ENCODE peak calls at places on chromosomes 16 and 17, in five cellular contexts. F, G, X, L and T are unnamed samples.

GRCh38 chr16:89268987-89269735 is 51.7 kb downstream of the ZNF778 start:
- DNase-seq in X (no peak), F (no peak), G (no peak), L (no peak), T (no peak)

GRCh38 chr17:35865412-35866355 is 3.0 kb downstream of the HEATR9 start:
- DNase-seq in G (no peak), X (no peak), L (no peak), F (no peak), T (no peak)

GRCh38 chr17:45131616-45132301 is 556 bp downstream of the PLCD3 start:
- DNase-seq in F (peak), G (peak), X (peak), L (peak), T (peak)

GRCh38 chr17:40542562-40543411 is 22.5 kb downstream of the CCR7 start:
- DNase-seq in L (peak), X (no peak), F (peak), G (no peak), T (no peak)

GRCh38 chr16:28495795-28496749 is 1.6 kb downstream of the APOBR start:
- DNase-seq in G (no peak), L (no peak), X (no peak), F (no peak), T (no peak)

GRCh38 chr17:73782641-73783381 is 138.6 kb upstream of the SDK2 start:
- DNase-seq in F (no peak), G (no peak), X (no peak), L (no peak), T (no peak)

GRCh38 chr17:39200957-39201510 is 951 bp downstream of the RPL19 start:
- DNase-seq in G (no peak), L (no peak), F (no peak), X (no peak), T (no peak)

GRCh38 chr17:28975634-28976033 is 24.3 kb upstream of the PHF12 start:
- DNase-seq in X (no peak), G (no peak), L (no peak), F (no peak), T (no peak)

GRCh38 chr16:56608043-56608875 is at the start of gene MT2A:
- DNase-seq in G (peak), L (peak), X (peak), F (peak), T (peak)

GRCh38 chr16:19418200-19418599 is 517 bp downstream of the TMC5 start:
- DNase-seq in F (no peak), X (no peak), L (no peak), G (no peak), T (no peak)

GRCh38 chr16:57045694-57046381 is 46.5 kb upstream of the CPNE2 start:
- DNase-seq in F (peak), L (peak), X (peak), G (peak), T (no peak)

GRCh38 chr17:73748521-73748920 is 104.3 kb upstream of the SDK2 start:
- DNase-seq in X (no peak), L (no peak), F (no peak), G (no peak), T (no peak)

GRCh38 chr16:726188-726437 is 130 bp downstream of the CCDC78 start:
- DNase-seq in F (no peak), L (no peak), G (no peak), X (no peak), T (no peak)

GRCh38 chr17:81254955-81255717 is 16.0 kb downstream of the NDUFAF8 start:
- DNase-seq in X (peak), F (no peak), G (peak), L (peak), T (no peak)

GRCh38 chr17:68580236-68580903 is 20.8 kb downstream of the FAM20A start:
- DNase-seq in X (no peak), F (no peak), G (no peak), L (peak), T (no peak)

GRCh38 chr17:7940743-7941142 is 8.7 kb downstream of the CNTROB start:
- DNase-seq in G (no peak), F (no peak), X (no peak), L (no peak), T (no peak)

GRCh38 chr17:80644588-80644987 is 100.0 kb downstream of the RPTOR start:
- DNase-seq in G (no peak), F (no peak), L (no peak), X (no peak), T (no peak)

GRCh38 chr17:78407387-78407990 is 29.0 kb downstream of the PGS1 start:
- DNase-seq in G (no peak), X (no peak), L (no peak), F (no peak), T (no peak)

GRCh38 chr16:58451945-58452401 is 48.0 kb upstream of the NDRG4 start:
- DNase-seq in L (no peak), G (no peak), X (no peak), F (no peak), T (no peak)

GRCh38 chr17:9925457-9925856 is 20.4 kb upstream of the RCVRN start:
- DNase-seq in F (no peak), G (no peak), L (no peak), X (no peak), T (no peak)

GRCh38 chr16:3824121-3824795 is 56.3 kb downstream of the CREBBP start:
- DNase-seq in L (no peak), X (no peak), F (no peak), G (no peak), T (no peak)

GRCh38 chr17:79872762-79873161 is 33.5 kb upstream of the CBX4 start:
- DNase-seq in X (no peak), G (no peak), F (no peak), L (no peak), T (no peak)

GRCh38 chr17:43410557-43411368 is 12.0 kb downstream of the ARL4D start:
- DNase-seq in G (no peak), L (no peak), F (no peak), X (no peak), T (no peak)

GRCh38 chr16:27737513-27737912 is 187.6 kb downstream of the KATNIP start:
- DNase-seq in L (no peak), X (no peak), F (no peak), G (no peak), T (no peak)

GRCh38 chr17:45740553-45741330 is 43.4 kb upstream of the CRHR1 start:
- DNase-seq in F (peak), L (no peak), X (peak), G (no peak), T (no peak)

GRCh38 chr16:75546293-75546692 is 9.8 kb downstream of the TMEM231 start:
- DNase-seq in L (no peak), X (no peak), F (no peak), G (no peak), T (no peak)

DNA sequence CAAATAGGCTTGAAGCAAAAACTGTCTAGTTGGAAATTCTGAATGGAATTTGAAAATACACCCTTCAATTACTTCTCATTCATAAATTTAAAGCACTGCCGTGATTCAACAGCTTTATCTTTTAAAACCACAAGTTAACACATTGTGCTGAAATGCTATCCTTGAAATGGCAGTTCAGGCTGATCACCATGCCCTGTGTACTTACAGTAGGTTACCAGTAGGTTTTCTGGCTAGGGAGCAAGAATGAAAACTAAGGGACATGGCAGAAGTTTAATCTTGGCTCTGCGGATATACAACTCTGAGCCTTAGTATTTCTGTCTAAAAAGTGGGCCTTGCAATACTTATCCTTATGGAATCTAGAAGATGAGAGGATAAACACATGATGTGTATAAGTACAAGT is 28.0 kb downstream of the NXPH3 start:
- DNase-seq in F (no peak), G (no peak), L (no peak), X (no peak), T (no peak)
- TF ChIP-seq CTCF in F (no peak), G (no peak), L (no peak), X (peak), T (peak)

GRCh38 chr16:85453701-85454100 is 159.4 kb upstream of the GSE1 start:
- DNase-seq in X (no peak), L (no peak), F (no peak), G (no peak), T (no peak)

GRCh38 chr16:85453179-85453678 is 159.9 kb upstream of the GSE1 start:
- DNase-seq in G (no peak), F (no peak), L (no peak), X (no peak), T (no peak)

GRCh38 chr16:85451646-85452363 is 161.3 kb upstream of the GSE1 start:
- DNase-seq in X (no peak), L (no peak), F (no peak), G (no peak), T (no peak)

GRCh38 chr16:85454171-85454883 is 158.8 kb upstream of the GSE1 start:
- DNase-seq in G (no peak), X (no peak), F (no peak), L (no peak), T (no peak)

DNA sequence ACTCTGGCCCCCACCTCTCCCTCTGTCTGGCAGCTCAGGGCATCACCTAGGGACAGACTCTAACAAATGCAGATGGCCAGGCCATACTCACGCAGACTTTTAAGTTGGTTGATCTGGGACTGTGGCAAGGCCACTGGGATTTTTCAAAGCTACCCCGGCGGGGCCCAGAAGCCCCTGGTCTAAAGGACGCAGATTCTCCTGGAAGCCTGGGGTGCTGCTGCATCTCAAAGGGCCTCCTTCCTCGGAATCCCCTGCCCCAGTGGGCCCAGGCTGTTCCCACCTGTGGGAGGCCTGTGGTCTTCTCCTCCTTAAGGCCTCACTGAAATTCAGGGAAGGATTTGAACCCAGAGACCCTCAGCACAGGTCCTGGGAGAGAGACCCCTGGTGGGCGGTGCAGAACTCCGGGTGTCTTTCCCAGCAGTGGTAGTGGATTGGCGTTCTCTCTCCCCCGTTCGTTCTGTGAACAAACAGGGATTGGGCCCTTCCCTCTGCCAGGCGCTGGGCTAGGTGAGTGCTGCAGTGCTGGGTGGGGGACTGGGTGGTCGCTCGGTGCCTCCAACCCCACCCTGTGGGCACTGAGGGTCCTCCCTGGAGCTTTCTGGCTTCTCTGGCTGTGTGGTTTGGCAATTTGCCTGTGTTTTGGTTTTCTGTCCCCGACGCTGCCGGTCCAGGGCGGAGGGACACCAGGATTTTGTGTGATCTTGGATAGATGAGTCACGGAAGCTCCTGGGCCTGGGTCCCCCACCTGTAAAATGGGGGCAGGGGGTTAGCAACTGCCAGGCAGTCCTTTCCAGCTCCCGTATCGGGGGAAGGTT is 160.6 kb upstream of the GSE1 start:
- DNase-seq in G (no peak), F (no peak), L (no peak), X (no peak), T (no peak)
- TF ChIP-seq CTCF in G (no peak), F (no peak), L (no peak), X (no peak), T (no peak)

DNA sequence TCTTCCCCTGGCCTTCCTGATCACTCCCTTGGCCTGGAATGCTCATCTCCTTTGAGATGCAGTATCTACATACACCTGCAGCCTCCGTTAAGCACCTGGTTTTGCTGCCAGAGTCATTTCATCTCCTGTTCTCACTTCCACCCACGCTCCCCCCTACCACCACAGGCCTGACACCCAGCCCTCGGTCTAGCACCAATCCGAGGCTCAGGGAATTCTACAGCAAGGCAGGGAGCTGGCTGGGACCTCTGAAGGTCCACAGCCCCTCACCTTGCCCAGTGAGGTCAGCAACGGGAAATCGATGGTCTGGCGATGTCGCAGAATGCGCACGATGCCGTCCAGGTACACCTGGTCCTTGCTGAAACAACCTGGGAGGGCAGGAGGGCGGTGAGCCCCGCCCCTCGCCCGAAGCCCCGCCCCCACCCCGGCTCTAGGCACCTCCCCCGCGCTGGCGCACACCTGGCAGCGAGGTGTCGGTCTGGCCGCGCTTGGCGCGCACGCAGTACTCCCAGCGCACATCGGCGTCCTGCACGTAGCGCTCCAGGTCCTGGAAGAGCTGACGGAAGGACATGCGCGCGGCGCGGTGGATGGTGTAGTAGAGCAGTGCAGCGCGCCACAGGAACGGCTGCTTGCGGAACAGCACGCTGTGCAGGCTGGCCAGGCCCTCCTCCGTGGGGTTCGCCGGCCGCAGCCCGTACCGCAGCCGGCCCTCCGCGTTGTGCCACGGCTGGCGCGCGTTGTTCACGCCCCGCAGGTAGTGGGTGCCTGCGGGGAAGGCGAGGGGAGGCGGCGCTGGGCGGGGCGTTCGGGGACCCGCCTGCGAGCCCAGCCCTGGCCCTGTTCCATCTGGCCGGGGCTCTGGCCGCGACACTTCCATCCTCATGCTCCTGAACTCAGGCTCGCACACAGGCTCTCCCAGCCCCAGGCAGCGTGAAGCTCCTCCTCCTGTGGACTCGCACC is 5.7 kb downstream of the MATCAP1 start:
- DNase-seq in F (peak), G (peak), X (no peak), L (no peak), T (no peak)
- TF ChIP-seq CTCF in F (no peak), G (no peak), X (no peak), L (no peak), T (peak)

GRCh38 chr16:24041834-24042631 is 206.2 kb downstream of the PRKCB start:
- DNase-seq in L (no peak), X (peak), F (peak), G (peak), T (peak)
- TF ChIP-seq CTCF in L (peak), X (peak), F (peak), G (peak), T (peak)

GRCh38 chr16:10941127-10941933 is 938 bp downstream of the DEXI start:
- DNase-seq in F (no peak), G (no peak), L (no peak), X (no peak), T (no peak)

GRCh38 chr16:10940501-10941079 is 1.7 kb downstream of the DEXI start:
- DNase-seq in L (no peak), G (no peak), F (no peak), X (no peak), T (no peak)

GRCh38 chr16:10945065-10945787 is 862 bp downstream of the CLEC16A start:
- DNase-seq in X (no peak), L (no peak), F (no peak), G (no peak), T (no peak)

GRCh38 chr16:10944249-10945064 is at the start of gene CLEC16A:
- DNase-seq in L (peak), G (peak), F (peak), X (peak), T (peak)

DNA sequence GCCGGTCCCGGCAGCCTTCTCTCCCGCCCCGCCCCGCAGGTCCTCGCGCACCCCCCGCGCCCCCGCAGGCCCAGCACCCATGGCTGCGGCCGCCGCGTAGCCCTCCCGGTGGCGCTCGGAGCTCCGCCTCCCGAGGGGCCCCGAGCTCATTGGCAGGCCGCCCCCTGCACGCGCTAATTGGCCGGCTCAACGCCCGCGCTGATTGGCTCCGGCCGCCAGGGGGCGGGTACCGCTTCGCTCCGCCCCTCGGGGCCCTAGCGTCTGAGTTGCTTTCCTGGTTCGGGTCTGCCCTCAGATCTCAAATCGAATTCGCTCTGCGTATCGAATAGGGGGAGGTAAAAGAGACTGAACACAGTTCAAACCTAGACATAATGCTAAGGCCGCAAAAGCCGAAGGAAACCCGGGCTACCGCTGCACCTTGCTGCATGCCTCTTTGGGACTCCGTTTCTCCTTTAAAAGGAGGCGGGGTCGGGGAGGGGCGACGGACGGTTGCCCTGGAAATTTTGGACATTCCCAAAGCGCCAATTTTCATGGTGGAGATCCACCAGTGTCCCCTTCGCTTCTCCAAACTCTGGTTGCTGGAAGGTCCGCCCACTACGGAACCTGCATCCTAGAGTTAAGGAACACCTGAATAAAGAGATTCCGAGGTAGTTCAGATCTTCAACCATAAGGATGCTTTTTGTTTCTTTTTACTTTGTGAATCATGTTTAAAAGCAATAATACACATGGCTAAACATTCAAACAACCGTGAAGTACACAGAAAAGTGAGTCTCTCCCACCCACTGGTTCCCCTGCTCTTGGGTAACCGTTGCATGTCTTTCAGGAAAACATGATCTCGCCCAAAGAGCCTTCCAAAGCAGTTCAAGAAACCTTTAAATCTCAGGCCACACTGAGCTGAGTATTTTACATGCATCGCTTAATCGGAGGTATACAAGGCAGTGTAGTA is at the start of gene DEXI:
- DNase-seq in X (peak), L (peak), G (peak), F (peak), T (peak)
- TF ChIP-seq CTCF in X (peak), L (no peak), G (peak), F (no peak), T (peak)

DNA sequence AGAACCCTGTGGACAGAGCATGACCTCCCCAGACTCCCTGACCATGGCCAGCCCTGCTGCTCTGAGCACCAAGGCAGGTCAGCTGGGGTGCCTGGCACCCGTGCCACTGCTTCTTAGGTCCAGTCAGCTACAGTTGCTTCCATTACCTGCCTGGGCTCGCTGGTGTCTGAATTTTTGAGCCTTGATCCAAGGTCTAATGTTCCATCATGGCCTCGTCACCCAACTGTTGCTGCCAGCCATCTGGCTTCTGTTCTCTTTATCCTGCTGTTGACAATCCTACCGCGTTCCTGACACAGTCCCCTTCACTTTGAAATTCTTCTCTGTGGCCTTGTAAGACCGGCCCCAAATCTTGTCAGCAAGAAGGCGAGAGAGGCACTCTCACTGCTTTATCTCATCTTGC is 16.7 kb downstream of the GLYR1 start:
- DNase-seq in L (no peak), F (no peak), G (no peak), X (no peak), T (no peak)
- TF ChIP-seq CTCF in L (no peak), F (no peak), G (no peak), X (no peak), T (no peak)

DNA sequence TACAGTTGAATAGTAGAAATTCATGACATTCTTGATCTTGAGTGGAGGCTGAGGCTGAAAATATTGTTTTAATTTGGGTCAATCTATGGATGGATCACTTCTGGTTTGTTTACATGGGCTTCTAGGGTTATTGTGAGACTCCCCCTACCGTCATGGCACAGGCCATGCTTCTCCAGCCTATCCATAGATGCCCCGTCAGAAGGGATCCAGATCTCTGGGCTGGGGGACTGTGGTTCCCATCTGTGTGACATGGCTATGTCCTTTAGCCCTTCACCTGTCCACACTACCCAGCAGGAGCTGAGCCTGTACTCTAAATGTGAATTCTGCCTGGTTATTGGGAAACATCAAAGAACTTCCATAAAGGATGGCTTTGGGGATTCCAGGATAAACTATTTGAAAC is 160.4 kb downstream of the ABCC12 start:
- DNase-seq in L (no peak), X (no peak), G (no peak), F (no peak), T (no peak)
- TF ChIP-seq CTCF in L (no peak), X (no peak), G (no peak), F (no peak), T (no peak)